ENCODE peak calls at places on chromosomes 1 and 21, in seven cellular contexts. G is lower lobe of right lung; E is GM23248; K is Right ventricle myocardium superior; H is stimulated activated CD4-positive, alpha-beta T cell treated with anti-CD3 and anti-CD28 coated beads, Interleukin-12 subunit alpha, Interleukin-12 subunit beta, amount 100 ng/mL, for 4 hours; U is CD8-positive, alpha-beta T cell; W is natural killer cell. I is an unnamed sample.

GRCh38 chr1:240201931-240202330 is 110.2 kb downstream of the FMN2 start:
- DNase-seq in K (no peak), U (no peak), W (no peak), E (no peak), H (no peak), G (no peak), I (no peak)

GRCh38 chr1:82388679-82389078 is 587.9 kb downstream of the ADGRL2 start:
- DNase-seq in K (no peak), W (no peak), H (no peak), U (no peak), E (peak; percentile 15), G (no peak), I (no peak)

GRCh38 chr1:229037806-229038405 is 233.0 kb upstream of the RAB4A start:
- DNase-seq in H (no peak), K (no peak), W (no peak), E (no peak), U (peak; percentile 36), G (no peak), I (no peak)

GRCh38 chr1:63557365-63557987 is 34.2 kb downstream of the EFCAB7 start:
- DNase-seq in E (peak; percentile 68), H (peak; percentile 4), K (no peak), G (no peak), W (no peak), U (no peak), I (peak; percentile 14)

GRCh38 chr1:235450886-235451457 is 53.3 kb downstream of the B3GALNT2 start:
- DNase-seq in U (no peak), E (no peak), G (no peak), K (no peak), H (no peak), W (no peak), I (no peak)

GRCh38 chr21:43191521-43191920 is 22.7 kb downstream of the CRYAA start:
- DNase-seq in W (no peak), U (no peak), K (peak; percentile 32), H (no peak), G (no peak), E (no peak), I (no peak)

GRCh38 chr1:34844252-34844634 is 15.3 kb downstream of the SMIM12 start:
- DNase-seq in W (no peak), K (no peak), U (no peak), G (no peak), H (no peak), E (no peak), I (no peak)

GRCh38 chr1:38418195-38419030 is 371.8 kb upstream of the POU3F1 start:
- DNase-seq in U (no peak), W (no peak), H (no peak), E (no peak), K (no peak), G (no peak), I (no peak)

GRCh38 chr1:183834568-183834967 is 29.6 kb downstream of the RGL1 start:
- DNase-seq in E (no peak), G (no peak), K (peak; percentile 56), H (no peak), U (no peak), W (no peak), I (no peak)

GRCh38 chr21:31580866-31581276 is 78.6 kb upstream of the SOD1 start:
- DNase-seq in K (peak; percentile 76), E (peak; percentile 70), G (peak; percentile 72), H (peak; percentile 80), W (peak; percentile 61), U (peak; percentile 85), I (peak; percentile 79)

GRCh38 chr1:70685300-70686286 is 274.5 kb downstream of the CTH start:
- DNase-seq in U (peak; percentile 52), E (peak; percentile 77), H (peak; percentile 7), K (no peak), G (peak; percentile 49), W (peak; percentile 22), I (peak; percentile 31)

GRCh38 chr1:47627471-47628370 is 189.9 kb downstream of the FOXD2 start:
- DNase-seq in G (no peak), K (no peak), H (no peak), W (no peak), U (no peak), E (no peak), I (no peak)

GRCh38 chr1:156475568-156476500 is 24.7 kb downstream of the MEF2D start:
- DNase-seq in G (no peak), U (no peak), K (peak; percentile 88), E (peak; percentile 95), H (no peak), W (no peak), I (peak; percentile 77)

GRCh38 chr1:38153426-38154088 is 107.0 kb upstream of the POU3F1 start:
- DNase-seq in W (no peak), E (no peak), K (no peak), G (no peak), H (no peak), U (no peak), I (peak; percentile 41)

GRCh38 chr1:3584915-3585314 is 26.4 kb downstream of the MEGF6 start:
- DNase-seq in W (no peak), E (no peak), H (no peak), U (no peak), G (no peak), K (no peak), I (no peak)

GRCh38 chr1:229585338-229585737 is 26.8 kb upstream of the ABCB10 start:
- DNase-seq in H (no peak), W (no peak), E (no peak), K (no peak), U (no peak), G (no peak), I (no peak)

I was measured in NCI-H1694 treated with DMSO at 0.1 percent for 48 hours.